ENCODE peak calls at places on chromosome 7, in seven cellular contexts. One of them, this sample, is unnamed.

GRCh38 chr7:18320422-18320821 is 175.1 kb upstream of the HDAC9 start:
- DNase-seq in neural progenitor cell: no peak
- DNase-seq in tibial artery: no peak
- DNase-seq in BE2C: no peak
- DNase-seq in epithelial cell of esophagus: peak; percentile 34
- DNase-seq in heart left ventricle: no peak
- DNase-seq in HFF-Myc: no peak
- DNase-seq in this sample: no peak

GRCh38 chr7:52009195-52009594 is 692.6 kb upstream of the COBL start:
- DNase-seq in neural progenitor cell: no peak
- DNase-seq in tibial artery: no peak
- DNase-seq in BE2C: no peak
- DNase-seq in epithelial cell of esophagus: no peak
- DNase-seq in heart left ventricle: no peak
- DNase-seq in HFF-Myc: no peak
- DNase-seq in this sample: no peak

GRCh38 chr7:16129431-16130126 is 291.8 kb downstream of the CRPPA start:
- DNase-seq in neural progenitor cell: no peak
- DNase-seq in tibial artery: no peak
- DNase-seq in BE2C: no peak
- DNase-seq in epithelial cell of esophagus: peak; percentile 84
- DNase-seq in heart left ventricle: no peak
- DNase-seq in HFF-Myc: peak; percentile 80
- DNase-seq in this sample: peak; percentile 32

GRCh38 chr7:132380065-132380464 is 196.2 kb downstream of the PLXNA4 start:
- DNase-seq in neural progenitor cell: peak; percentile 22
- DNase-seq in tibial artery: peak; percentile 46
- DNase-seq in BE2C: no peak
- DNase-seq in epithelial cell of esophagus: no peak
- DNase-seq in heart left ventricle: peak; percentile 65
- DNase-seq in HFF-Myc: no peak
- DNase-seq in this sample: no peak

GRCh38 chr7:105653441-105654005 is 72.2 kb upstream of the EFCAB10 start:
- DNase-seq in neural progenitor cell: no peak
- DNase-seq in tibial artery: no peak
- DNase-seq in BE2C: no peak
- DNase-seq in epithelial cell of esophagus: no peak
- DNase-seq in heart left ventricle: no peak
- DNase-seq in HFF-Myc: no peak
- DNase-seq in this sample: no peak

GRCh38 chr7:95491634-95492314 is 6.0 kb downstream of the ASB4 start:
- DNase-seq in neural progenitor cell: no peak
- DNase-seq in tibial artery: no peak
- DNase-seq in BE2C: no peak
- DNase-seq in epithelial cell of esophagus: peak; percentile 99
- DNase-seq in heart left ventricle: no peak
- DNase-seq in HFF-Myc: no peak
- DNase-seq in this sample: no peak

GRCh38 chr7:157670490-157671357 is 333.9 kb downstream of the DNAJB6 start:
- DNase-seq in neural progenitor cell: no peak
- DNase-seq in tibial artery: no peak
- DNase-seq in BE2C: no peak
- DNase-seq in epithelial cell of esophagus: no peak
- DNase-seq in heart left ventricle: no peak
- DNase-seq in HFF-Myc: no peak
- DNase-seq in this sample: no peak

GRCh38 chr7:486216-486743 is 33.4 kb downstream of the PDGFA start:
- DNase-seq in neural progenitor cell: no peak
- DNase-seq in tibial artery: no peak
- DNase-seq in BE2C: no peak
- DNase-seq in epithelial cell of esophagus: peak; percentile 18
- DNase-seq in heart left ventricle: peak; percentile 20
- DNase-seq in HFF-Myc: no peak
- DNase-seq in this sample: no peak

GRCh38 chr7:157896774-157897555 is 560.2 kb downstream of the DNAJB6 start:
- DNase-seq in neural progenitor cell: no peak
- DNase-seq in tibial artery: peak; percentile 10
- DNase-seq in BE2C: no peak
- DNase-seq in epithelial cell of esophagus: no peak
- DNase-seq in heart left ventricle: no peak
- DNase-seq in HFF-Myc: no peak
- DNase-seq in this sample: no peak

GRCh38 chr7:115635367-115635766 is 395.2 kb downstream of the TFEC start:
- DNase-seq in neural progenitor cell: no peak
- DNase-seq in tibial artery: no peak
- DNase-seq in BE2C: no peak
- DNase-seq in epithelial cell of esophagus: peak; percentile 51
- DNase-seq in heart left ventricle: no peak
- DNase-seq in HFF-Myc: no peak
- DNase-seq in this sample: peak; percentile 7

GRCh38 chr7:91683823-91684222 is 196.7 kb downstream of the MTERF1 start:
- DNase-seq in neural progenitor cell: no peak
- DNase-seq in tibial artery: no peak
- DNase-seq in BE2C: no peak
- DNase-seq in epithelial cell of esophagus: peak; percentile 36
- DNase-seq in heart left ventricle: peak; percentile 27
- DNase-seq in HFF-Myc: peak; percentile 67
- DNase-seq in this sample: no peak

GRCh38 chr7:135409845-135410545 is 99.9 kb downstream of the CNOT4 start:
- DNase-seq in neural progenitor cell: no peak
- DNase-seq in tibial artery: no peak
- DNase-seq in BE2C: no peak
- DNase-seq in epithelial cell of esophagus: no peak
- DNase-seq in heart left ventricle: no peak
- DNase-seq in HFF-Myc: no peak
- DNase-seq in this sample: no peak

GRCh38 chr7:88293866-88294265 is 12.8 kb downstream of the STEAP4 start:
- DNase-seq in neural progenitor cell: no peak
- DNase-seq in tibial artery: no peak
- DNase-seq in BE2C: no peak
- DNase-seq in epithelial cell of esophagus: no peak
- DNase-seq in heart left ventricle: no peak
- DNase-seq in HFF-Myc: no peak
- DNase-seq in this sample: no peak

GRCh38 chr7:92404170-92404614 is 43.1 kb upstream of the GATAD1 start:
- DNase-seq in neural progenitor cell: peak; percentile 43
- DNase-seq in tibial artery: no peak
- DNase-seq in BE2C: no peak
- DNase-seq in epithelial cell of esophagus: no peak
- DNase-seq in heart left ventricle: no peak
- DNase-seq in HFF-Myc: no peak
- DNase-seq in this sample: no peak

GRCh38 chr7:27187702-27188665 is 3.0 kb upstream of the HOXA11 start:
- DNase-seq in neural progenitor cell: no peak
- DNase-seq in tibial artery: peak; percentile 20
- DNase-seq in BE2C: no peak
- DNase-seq in epithelial cell of esophagus: no peak
- DNase-seq in heart left ventricle: no peak
- DNase-seq in HFF-Myc: no peak
- DNase-seq in this sample: no peak

GRCh38 chr7:130494480-130494879 is 2.6 kb downstream of the MEST start:
- DNase-seq in neural progenitor cell: no peak
- DNase-seq in tibial artery: no peak
- DNase-seq in BE2C: no peak
- DNase-seq in epithelial cell of esophagus: no peak
- DNase-seq in heart left ventricle: no peak
- DNase-seq in HFF-Myc: no peak
- DNase-seq in this sample: no peak

GRCh38 chr7:152200395-152200794 is 174.9 kb downstream of the GALNT11 start:
- DNase-seq in neural progenitor cell: no peak
- DNase-seq in tibial artery: no peak
- DNase-seq in BE2C: no peak
- DNase-seq in epithelial cell of esophagus: peak; percentile 64
- DNase-seq in heart left ventricle: no peak
- DNase-seq in HFF-Myc: no peak
- DNase-seq in this sample: no peak

GRCh38 chr7:23332881-23333612 is 33.9 kb downstream of the MALSU1 start:
- DNase-seq in neural progenitor cell: no peak
- DNase-seq in tibial artery: no peak
- DNase-seq in BE2C: peak; percentile 53
- DNase-seq in epithelial cell of esophagus: peak; percentile 28
- DNase-seq in heart left ventricle: peak; percentile 64
- DNase-seq in HFF-Myc: no peak
- DNase-seq in this sample: no peak

GRCh38 chr7:47087866-47088265 is 494.0 kb downstream of the TNS3 start:
- DNase-seq in neural progenitor cell: no peak
- DNase-seq in tibial artery: no peak
- DNase-seq in BE2C: no peak
- DNase-seq in epithelial cell of esophagus: peak; percentile 47
- DNase-seq in heart left ventricle: no peak
- DNase-seq in HFF-Myc: no peak
- DNase-seq in this sample: no peak

GRCh38 chr7:144384071-144384470 is 19.4 kb downstream of the NOBOX start:
- DNase-seq in neural progenitor cell: no peak
- DNase-seq in tibial artery: no peak
- DNase-seq in BE2C: no peak
- DNase-seq in epithelial cell of esophagus: peak; percentile 60
- DNase-seq in heart left ventricle: no peak
- DNase-seq in HFF-Myc: no peak
- DNase-seq in this sample: no peak

DNA sequence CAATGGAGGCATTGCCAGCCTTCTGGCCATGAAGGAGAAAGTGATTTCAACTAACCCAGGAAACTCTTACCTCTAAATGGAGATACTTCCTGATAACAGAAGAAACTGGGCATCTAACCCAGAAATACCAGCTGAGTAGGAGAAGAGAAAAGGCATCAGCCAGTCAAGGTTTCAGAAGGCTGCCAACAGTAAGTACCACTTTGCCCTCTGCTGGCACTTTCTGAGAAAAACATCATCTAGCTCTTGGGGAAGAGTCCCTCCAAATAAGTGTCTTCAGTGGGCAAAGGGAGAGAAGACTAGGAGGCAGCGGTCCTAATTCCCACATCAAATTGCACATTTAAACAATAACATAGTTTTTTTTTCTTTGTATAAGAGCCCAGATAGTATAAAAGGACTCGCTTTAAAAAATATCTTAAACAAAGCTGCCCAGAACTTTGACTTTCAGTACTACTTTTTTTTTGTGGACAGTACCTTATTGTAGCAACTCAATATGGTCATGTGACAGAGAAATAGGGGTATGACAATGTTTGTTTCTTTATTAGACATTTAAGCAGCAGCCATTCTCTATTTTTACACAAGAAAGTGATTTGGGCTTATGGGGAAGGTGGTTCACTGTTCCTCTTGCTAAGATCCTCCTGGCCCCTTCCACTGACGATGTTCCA is 157.3 kb downstream of the CTTNBP2 start:
- DNase-seq in neural progenitor cell: peak; percentile 64
- DNase-seq in tibial artery: no peak
- DNase-seq in BE2C: peak; percentile 22
- DNase-seq in epithelial cell of esophagus: peak; percentile 73
- DNase-seq in heart left ventricle: no peak
- DNase-seq in HFF-Myc: peak; percentile 29
- DNase-seq in this sample: peak; percentile 32
- TF ChIP-seq CTCF in neural progenitor cell: peak; percentile 68
- TF ChIP-seq CTCF in tibial artery: peak; percentile 40
- TF ChIP-seq CTCF in BE2C: peak; percentile 64
- TF ChIP-seq CTCF in epithelial cell of esophagus: peak; percentile 82
- TF ChIP-seq CTCF in heart left ventricle: peak; percentile 43
- TF ChIP-seq CTCF in HFF-Myc: peak; percentile 54
- TF ChIP-seq CTCF in this sample: peak; percentile 78

GRCh38 chr7:2139004-2139652 is 93.6 kb downstream of the MAD1L1 start:
- DNase-seq in neural progenitor cell: no peak
- DNase-seq in tibial artery: no peak
- DNase-seq in BE2C: no peak
- DNase-seq in epithelial cell of esophagus: no peak
- DNase-seq in heart left ventricle: no peak
- DNase-seq in HFF-Myc: no peak
- DNase-seq in this sample: no peak

GRCh38 chr7:2141011-2141410 is 91.7 kb downstream of the MAD1L1 start:
- DNase-seq in neural progenitor cell: no peak
- DNase-seq in tibial artery: no peak
- DNase-seq in BE2C: no peak
- DNase-seq in epithelial cell of esophagus: no peak
- DNase-seq in heart left ventricle: no peak
- DNase-seq in HFF-Myc: no peak
- DNase-seq in this sample: no peak

GRCh38 chr7:2140216-2140870 is 92.4 kb downstream of the MAD1L1 start:
- DNase-seq in neural progenitor cell: no peak
- DNase-seq in tibial artery: no peak
- DNase-seq in BE2C: no peak
- DNase-seq in epithelial cell of esophagus: no peak
- DNase-seq in heart left ventricle: no peak
- DNase-seq in HFF-Myc: no peak
- DNase-seq in this sample: no peak

GRCh38 chr7:2141656-2142055 is 91.1 kb downstream of the MAD1L1 start:
- DNase-seq in neural progenitor cell: no peak
- DNase-seq in tibial artery: no peak
- DNase-seq in BE2C: no peak
- DNase-seq in epithelial cell of esophagus: no peak
- DNase-seq in heart left ventricle: no peak
- DNase-seq in HFF-Myc: no peak
- DNase-seq in this sample: no peak

GRCh38 chr7:2138146-2138765 is 94.5 kb downstream of the MAD1L1 start:
- DNase-seq in neural progenitor cell: no peak
- DNase-seq in tibial artery: no peak
- DNase-seq in BE2C: peak; percentile 46
- DNase-seq in epithelial cell of esophagus: no peak
- DNase-seq in heart left ventricle: no peak
- DNase-seq in HFF-Myc: no peak
- DNase-seq in this sample: no peak
- H3K4me3 ChIP-seq in neural progenitor cell: no peak overlapping the region
- H3K4me3 ChIP-seq in tibial artery: no peak overlapping the region
- H3K4me3 ChIP-seq in BE2C: no peak overlapping the region
- H3K4me3 ChIP-seq in epithelial cell of esophagus: no peak overlapping the region
- H3K4me3 ChIP-seq in heart left ventricle: peak overlapping the region; percentile 21
- H3K4me3 ChIP-seq in HFF-Myc: no peak overlapping the region
- H3K4me3 ChIP-seq in this sample: no peak overlapping the region

DNA sequence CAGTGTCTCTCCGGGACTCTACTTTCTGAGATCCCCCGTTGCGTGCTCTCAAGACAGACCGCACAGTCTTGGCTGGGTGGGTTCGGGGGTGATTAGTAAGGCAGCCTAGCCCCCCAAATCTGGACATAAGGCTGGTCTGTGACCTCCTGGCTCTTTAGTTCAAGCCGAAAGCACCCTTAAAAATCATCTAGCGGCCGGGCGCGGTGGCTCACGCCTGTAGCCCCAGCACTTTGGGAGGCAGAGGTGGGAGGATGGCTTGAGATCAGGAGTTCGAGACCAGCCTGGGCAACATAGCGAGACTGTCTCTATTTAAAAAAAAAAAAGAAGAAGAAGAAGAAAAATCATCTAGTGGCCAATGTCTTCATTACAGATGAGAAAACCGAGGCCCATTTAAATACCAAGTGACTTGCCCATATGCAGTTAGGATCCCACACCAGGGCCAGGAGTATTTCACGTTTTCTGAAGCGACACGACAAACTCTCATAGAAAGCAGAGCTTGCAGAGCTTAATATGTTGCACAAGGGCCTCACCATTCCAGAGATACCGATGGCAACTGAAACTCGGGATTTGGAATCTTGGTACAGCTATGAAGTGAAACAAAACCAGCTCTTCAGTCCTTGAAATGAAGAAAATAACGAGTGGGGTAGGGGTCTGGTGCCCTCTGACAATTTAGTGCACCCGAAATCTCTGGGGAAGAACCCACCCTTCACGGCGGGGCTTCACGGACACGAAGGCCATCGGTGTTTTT is 696 bp upstream of the HILPDA start:
- DNase-seq in neural progenitor cell: peak; percentile 24
- DNase-seq in tibial artery: no peak
- DNase-seq in BE2C: no peak
- DNase-seq in epithelial cell of esophagus: no peak
- DNase-seq in heart left ventricle: no peak
- DNase-seq in HFF-Myc: no peak
- DNase-seq in this sample: no peak
- TF ChIP-seq CTCF in neural progenitor cell: peak; percentile 4
- TF ChIP-seq CTCF in tibial artery: peak; percentile 39
- TF ChIP-seq CTCF in BE2C: no peak
- TF ChIP-seq CTCF in epithelial cell of esophagus: no peak
- TF ChIP-seq CTCF in heart left ventricle: no peak
- TF ChIP-seq CTCF in HFF-Myc: no peak
- TF ChIP-seq CTCF in this sample: no peak

GRCh38 chr7:90404777-90405176 is 1.5 kb downstream of the CLDN12 start:
- DNase-seq in neural progenitor cell: no peak
- DNase-seq in tibial artery: no peak
- DNase-seq in BE2C: no peak
- DNase-seq in epithelial cell of esophagus: peak; percentile 52
- DNase-seq in heart left ventricle: no peak
- DNase-seq in HFF-Myc: no peak
- DNase-seq in this sample: no peak
- H3K4me3 ChIP-seq in neural progenitor cell: peak overlapping the region; percentile 72
- H3K4me3 ChIP-seq in tibial artery: no peak overlapping the region
- H3K4me3 ChIP-seq in BE2C: no peak overlapping the region
- H3K4me3 ChIP-seq in epithelial cell of esophagus: no peak overlapping the region
- H3K4me3 ChIP-seq in heart left ventricle: peak overlapping the region; percentile 80
- H3K4me3 ChIP-seq in HFF-Myc: peak overlapping the region; percentile 80
- H3K4me3 ChIP-seq in this sample: no peak overlapping the region